ENCODE peak calls at places on chromosomes 11 and 22, in seven cellular contexts. K is activated CD8-positive, alpha-beta memory T cell treated with anti-CD3 and anti-CD28 coated beads, Interleukin-2, amount 50 U/mL, for 4 hours; M is fibroblast of mammary gland; C is stimulated activated naive B cell treated with anti-CD40 and anti-IgM and Interleukin-4, amounts not matched to agents 10 μg/mL and 1 μg/mL and 100 μg/mL, for 72 hours; Z is activated naive CD8-positive, alpha-beta T cell treated with anti-CD3 and anti-CD28 coated beads, Interleukin-2, amount 50 U/mL, for 16 hours; D is activated CD4-positive, alpha-beta T cell treated with anti-CD3 and anti-CD28 coated beads, Interleukin-2, amount 50 U/mL, for 1 hour; G is stimulated activated CD8-positive, alpha-beta memory T cell treated with anti-CD3 and anti-CD28 coated beads, Interleukin-7, amount 100 ng/mL, for 24 hours. P is an unnamed sample.
A peak's percentile ranks its signal among the peaks of the same experiment; 100 is the strongest.

GRCh38 chr11:105177658-105178057 is 38.1 kb upstream of the CARD18 start:
- DNase-seq in K (no peak), M (peak; percentile 82), C (no peak), Z (no peak), D (no peak), G (no peak), P (no peak)

GRCh38 chr11:120139316-120140069 is 1.6 kb upstream of the TRIM29 start:
- DNase-seq in K (no peak), M (no peak), C (no peak), Z (no peak), D (no peak), G (no peak), P (no peak)

GRCh38 chr11:99918761-99919160 is 768.3 kb upstream of the ARHGAP42 start:
- DNase-seq in K (no peak), M (no peak), C (no peak), Z (no peak), D (no peak), G (no peak), P (no peak)

GRCh38 chr22:36267058-36267457 is 14.1 kb downstream of the APOL1 start:
- DNase-seq in K (no peak), M (no peak), C (no peak), Z (no peak), D (no peak), G (no peak), P (no peak)

GRCh38 chr11:57294225-57295131 is 30.3 kb downstream of the TNKS1BP1 start:
- DNase-seq in K (no peak), M (peak; percentile 59), C (no peak), Z (no peak), D (no peak), G (no peak), P (no peak)

GRCh38 chr22:50293441-50294318 is 13.8 kb downstream of the PLXNB2 start:
- DNase-seq in K (no peak), M (peak; percentile 37), C (peak; percentile 48), Z (no peak), D (no peak), G (no peak), P (no peak)

GRCh38 chr11:57974830-57975229 is 48.9 kb upstream of the OR9Q1 start:
- DNase-seq in K (no peak), M (no peak), C (no peak), Z (no peak), D (no peak), G (no peak), P (no peak)

GRCh38 chr11:33735166-33735425 is 1.1 kb downstream of the CD59 start:
- DNase-seq in K (no peak), M (no peak), C (no peak), Z (no peak), D (no peak), G (no peak), P (no peak)

GRCh38 chr11:21475276-21475675 is 717.6 kb upstream of the ANO5 start:
- DNase-seq in K (no peak), M (no peak), C (no peak), Z (no peak), D (no peak), G (no peak), P (no peak)

GRCh38 chr22:37186228-37186996 is 1.6 kb downstream of the C1QTNF6 start:
- DNase-seq in K (no peak), M (peak; percentile 89), C (peak; percentile 53), Z (no peak), D (no peak), G (no peak), P (no peak)

GRCh38 chr11:103699216-103699615 is 337.2 kb upstream of the DDI1 start:
- DNase-seq in K (no peak), M (no peak), C (no peak), Z (no peak), D (no peak), G (no peak), P (no peak)

GRCh38 chr11:35134403-35135126 is 4.4 kb upstream of the CD44 start:
- DNase-seq in K (no peak), M (peak; percentile 88), C (no peak), Z (no peak), D (no peak), G (no peak), P (no peak)

GRCh38 chr11:46701078-46701654 is 335 bp downstream of the ZNF408 start:
- DNase-seq in K (no peak), M (no peak), C (no peak), Z (no peak), D (no peak), G (no peak), P (no peak)

GRCh38 chr22:32916025-32916424 is 114.5 kb downstream of the TIMP3 start:
- DNase-seq in K (no peak), M (peak; percentile 4), C (no peak), Z (no peak), D (no peak), G (no peak), P (no peak)

GRCh38 chr11:134142536-134142935 is 73.7 kb downstream of the JAM3 start:
- DNase-seq in K (no peak), M (peak; percentile 61), C (no peak), Z (no peak), D (no peak), G (no peak), P (no peak)

GRCh38 chr11:59849129-59849528 is 3.8 kb upstream of the CBLIF start:
- DNase-seq in K (no peak), M (no peak), C (no peak), Z (no peak), D (no peak), G (no peak), P (no peak)

GRCh38 chr11:10164621-10165020 is 129.4 kb downstream of the SBF2 start:
- DNase-seq in K (no peak), M (no peak), C (no peak), Z (no peak), D (no peak), G (no peak), P (no peak)

GRCh38 chr11:113664069-113664980 is 41.8 kb downstream of the TMPRSS5 start:
- DNase-seq in K (no peak), M (peak; percentile 38), C (no peak), Z (no peak), D (no peak), G (no peak), P (no peak)

GRCh38 chr22:30280495-30280894 is 8.8 kb downstream of the CASTOR1 start:
- DNase-seq in K (no peak), M (no peak), C (no peak), Z (no peak), D (no peak), G (no peak), P (no peak)

GRCh38 chr11:69192282-69192681 is 36.5 kb downstream of the SMIM38 start:
- DNase-seq in K (no peak), M (no peak), C (no peak), Z (no peak), D (no peak), G (no peak), P (no peak)

GRCh38 chr11:128207861-128208321 is 379.5 kb downstream of the ETS1 start:
- DNase-seq in K (no peak), M (peak; percentile 99), C (no peak), Z (no peak), D (no peak), G (no peak), P (no peak)

GRCh38 chr11:64910451-64911093 is 6.4 kb downstream of the ATG2A start:
- DNase-seq in K (no peak), M (no peak), C (no peak), Z (no peak), D (no peak), G (no peak), P (no peak)

GRCh38 chr11:74989269-74989655 is 529 bp downstream of the NEU3 start:
- DNase-seq in K (no peak), M (no peak), C (no peak), Z (no peak), D (no peak), G (no peak), P (no peak)

GRCh38 chr11:99015634-99016454 is 4.9 kb upstream of the CNTN5 start:
- DNase-seq in K (no peak), M (peak; percentile 56), C (no peak), Z (no peak), D (no peak), G (no peak), P (no peak)

GRCh38 chr11:3216027-3216525 is 2.5 kb downstream of the MRGPRG start:
- DNase-seq in K (peak; percentile 11), M (no peak), C (no peak), Z (no peak), D (no peak), G (no peak), P (no peak)

GRCh38 chr22:46038516-46039430 is 61.8 kb upstream of the WNT7B start:
- DNase-seq in K (no peak), M (peak; percentile 54), C (no peak), Z (no peak), D (no peak), G (no peak), P (no peak)

P was measured in activated CD4-positive, CD25-positive, alpha-beta regulatory T cell.